ENCODE peak calls at places on chromosome 18, in four cellular contexts. E, Q, H and J are unnamed samples.

GRCh38 chr18:9513971-9514512 is 38.7 kb downstream of the RALBP1 start:
- DNase-seq in E (no peak), Q (no peak), H (peak), J (no peak)

GRCh38 chr18:62399781-62400308 is 74.7 kb downstream of the TNFRSF11A start:
- DNase-seq in E (no peak), Q (no peak), H (peak), J (peak)

GRCh38 chr18:58216071-58216471 is 172.0 kb downstream of the NEDD4L start:
- DNase-seq in E (no peak), Q (no peak), H (no peak), J (no peak)

GRCh38 chr18:5052491-5052890 is 144.6 kb downstream of the AKAIN1 start:
- DNase-seq in E (no peak), Q (no peak), H (no peak), J (no peak)

GRCh38 chr18:57959278-57959677 is 84.7 kb upstream of the NEDD4L start:
- DNase-seq in E (peak), Q (peak), H (peak), J (no peak)

GRCh38 chr18:48790869-48791635 is 159.7 kb downstream of the SMAD7 start:
- DNase-seq in E (no peak), Q (peak), H (no peak), J (no peak)

GRCh38 chr18:31321719-31322118 is 3.8 kb downstream of the DSG1 start:
- DNase-seq in E (no peak), Q (peak), H (no peak), J (no peak)

GRCh38 chr18:63828120-63828519 is 52.9 kb downstream of the SERPINB7 start:
- DNase-seq in E (no peak), Q (no peak), H (no peak), J (no peak)

GRCh38 chr18:7789853-7790552 is 222.9 kb downstream of the PTPRM start:
- DNase-seq in E (peak), Q (no peak), H (peak), J (peak)

GRCh38 chr18:8938817-8939216 is 163.7 kb upstream of the NDUFV2 start:
- DNase-seq in E (no peak), Q (no peak), H (no peak), J (no peak)

GRCh38 chr18:1585881-1586488 is 681.3 kb downstream of the ADCYAP1 start:
- DNase-seq in E (peak), Q (no peak), H (peak), J (no peak)

GRCh38 chr18:59649575-59649974 is 47.6 kb downstream of the CCBE1 start:
- DNase-seq in E (no peak), Q (no peak), H (peak), J (no peak)

GRCh38 chr18:59646946-59647307 is 50.3 kb downstream of the CCBE1 start:
- DNase-seq in E (no peak), Q (no peak), H (no peak), J (no peak)

GRCh38 chr18:59650266-59650820 is 46.9 kb downstream of the CCBE1 start:
- DNase-seq in E (no peak), Q (no peak), H (peak), J (no peak)

GRCh38 chr18:59643740-59644139 is 53.5 kb downstream of the CCBE1 start:
- DNase-seq in E (no peak), Q (no peak), H (no peak), J (no peak)

GRCh38 chr18:59646228-59646945 is 50.8 kb downstream of the CCBE1 start:
- DNase-seq in E (no peak), Q (no peak), H (no peak), J (no peak)
- TF ChIP-seq CTCF in E (peak), Q (no peak), H (peak), J (no peak)

DNA sequence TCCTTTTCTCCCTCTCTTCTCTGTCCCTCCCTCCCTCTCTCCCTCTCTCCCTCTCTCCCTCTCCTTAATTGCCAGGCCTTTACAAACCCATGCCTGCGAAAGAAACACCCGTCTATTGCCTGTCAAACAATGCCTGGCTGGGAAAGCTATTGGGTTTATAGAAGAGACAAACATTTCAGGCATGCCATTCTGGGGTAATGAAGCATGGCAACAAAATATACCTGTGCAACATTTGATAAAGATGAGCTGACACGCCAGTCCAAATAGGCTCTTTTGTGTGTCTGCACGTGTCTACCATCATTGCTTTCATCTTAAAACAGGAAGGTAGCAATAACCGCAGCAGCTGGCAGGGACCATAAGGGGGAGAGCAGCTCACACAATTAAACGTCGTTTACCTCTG is 282.1 kb downstream of the ZNF516 start:
- DNase-seq in E (no peak), Q (no peak), H (no peak), J (no peak)
- H3K4me3 ChIP-seq in E (no peak), Q (no peak), H (no peak), J (no peak)

GRCh38 chr18:23584019-23584970 is 2.0 kb downstream of the NPC1 start:
- DNase-seq in E (no peak), Q (no peak), H (no peak), J (no peak)

GRCh38 chr18:23585007-23585871 is 1.1 kb downstream of the NPC1 start:
- DNase-seq in E (no peak), Q (peak), H (peak), J (no peak)

GRCh38 chr18:23585897-23586248 is 433 bp downstream of the NPC1 start:
- DNase-seq in E (no peak), Q (no peak), H (no peak), J (no peak)

GRCh38 chr18:23587220-23587642 is 925 bp upstream of the NPC1 start:
- DNase-seq in E (no peak), Q (no peak), H (no peak), J (no peak)

GRCh38 chr18:23586249-23587196 is at the start of gene NPC1:
- DNase-seq in E (peak), Q (peak), H (peak), J (peak)
- TF ChIP-seq CTCF in E (peak), Q (peak), H (peak), J (peak)

GRCh38 chr18:10526211-10526949 is 553 bp downstream of the NAPG start:
- DNase-seq in E (no peak), Q (peak), H (peak), J (no peak)

GRCh38 chr18:10523544-10523943 is 2.3 kb upstream of the NAPG start:
- DNase-seq in E (no peak), Q (no peak), H (no peak), J (no peak)

GRCh38 chr18:10522574-10522973 is 3.3 kb upstream of the NAPG start:
- DNase-seq in E (no peak), Q (no peak), H (no peak), J (no peak)

GRCh38 chr18:10525563-10526210 is at the start of gene NAPG:
- DNase-seq in E (peak), Q (peak), H (peak), J (peak)

DNA sequence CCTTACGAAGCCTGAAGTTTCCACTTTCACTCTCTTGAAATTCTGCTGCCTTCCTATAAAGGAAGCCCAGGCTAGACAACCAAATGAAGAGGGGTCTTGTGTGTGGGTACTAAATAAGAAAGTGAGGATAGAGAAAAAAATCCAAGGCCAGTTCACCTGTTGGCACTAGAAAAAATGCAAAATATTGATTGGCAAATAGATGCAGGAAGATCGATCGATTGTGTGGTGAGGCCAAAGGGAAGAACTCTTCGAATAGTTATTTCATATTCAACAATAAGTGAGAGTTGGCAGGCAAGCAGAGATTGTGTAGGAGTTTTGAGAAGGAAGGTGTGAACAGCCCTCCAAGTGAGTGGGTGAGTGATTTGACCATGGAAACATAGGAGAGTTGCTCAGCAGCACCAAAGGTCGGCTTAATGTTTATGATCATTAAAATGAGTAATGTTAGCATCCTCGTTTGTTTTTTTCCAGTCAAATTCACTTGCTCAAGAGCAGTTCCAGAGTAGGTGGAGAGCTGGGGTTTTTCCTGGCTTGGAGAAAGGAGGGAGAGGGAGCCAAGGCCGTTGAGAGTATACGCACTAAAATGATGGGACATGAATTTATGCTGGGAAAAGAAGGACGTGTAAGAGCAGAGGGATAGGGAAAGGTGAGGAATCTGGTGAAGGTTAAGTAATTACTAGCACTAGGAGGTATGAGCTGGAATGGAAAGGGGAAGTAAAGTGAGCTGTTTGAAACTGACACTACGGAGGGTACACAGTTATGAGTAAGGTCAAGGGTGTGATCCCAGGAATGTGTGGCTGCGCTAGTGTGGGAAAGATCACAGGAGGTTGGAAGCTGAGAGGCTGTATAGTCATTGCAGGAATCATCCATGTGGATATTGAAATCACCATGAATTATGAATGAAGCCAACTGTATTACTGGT is 1.1 kb upstream of the NAPG start:
- DNase-seq in E (no peak), Q (no peak), H (peak), J (no peak)
- H3K4me3 ChIP-seq in E (peak), Q (peak), H (no peak), J (peak)

DNA sequence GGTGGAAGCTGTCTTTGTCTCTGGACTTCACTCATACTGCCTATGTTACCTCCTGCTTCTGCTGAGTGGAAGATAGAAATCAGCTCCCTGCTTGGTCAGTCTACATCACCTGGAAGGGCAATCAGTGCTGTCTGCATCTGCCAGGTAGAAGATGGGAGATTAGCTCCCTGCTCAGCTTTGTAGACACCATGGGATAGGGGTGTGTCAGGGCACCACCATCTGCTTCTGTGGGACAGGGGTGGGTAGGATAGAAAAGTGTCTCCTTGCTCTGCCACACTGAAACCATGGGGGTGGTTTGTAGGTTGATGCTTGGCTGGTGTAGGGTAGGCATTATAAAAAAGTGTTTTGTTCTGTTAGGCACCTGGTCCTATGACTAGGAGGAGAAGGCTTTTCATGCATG is 34.1 kb downstream of the STARD6 start:
- DNase-seq in E (no peak), Q (no peak), H (no peak), J (no peak)
- TF ChIP-seq CTCF in E (no peak), Q (no peak), H (no peak), J (no peak)

GRCh38 chr18:75124551-75124950 is 84.4 kb downstream of the PTGR3 start:
- DNase-seq in E (no peak), Q (peak), H (no peak), J (no peak)

GRCh38 chr18:75127143-75128021 is 81.6 kb downstream of the PTGR3 start:
- DNase-seq in E (no peak), Q (peak), H (no peak), J (no peak)

GRCh38 chr18:75124967-75125358 is 84.0 kb downstream of the PTGR3 start:
- DNase-seq in E (no peak), Q (peak), H (no peak), J (no peak)

GRCh38 chr18:75128051-75128605 is 80.8 kb downstream of the PTGR3 start:
- DNase-seq in E (no peak), Q (peak), H (no peak), J (no peak)

DNA sequence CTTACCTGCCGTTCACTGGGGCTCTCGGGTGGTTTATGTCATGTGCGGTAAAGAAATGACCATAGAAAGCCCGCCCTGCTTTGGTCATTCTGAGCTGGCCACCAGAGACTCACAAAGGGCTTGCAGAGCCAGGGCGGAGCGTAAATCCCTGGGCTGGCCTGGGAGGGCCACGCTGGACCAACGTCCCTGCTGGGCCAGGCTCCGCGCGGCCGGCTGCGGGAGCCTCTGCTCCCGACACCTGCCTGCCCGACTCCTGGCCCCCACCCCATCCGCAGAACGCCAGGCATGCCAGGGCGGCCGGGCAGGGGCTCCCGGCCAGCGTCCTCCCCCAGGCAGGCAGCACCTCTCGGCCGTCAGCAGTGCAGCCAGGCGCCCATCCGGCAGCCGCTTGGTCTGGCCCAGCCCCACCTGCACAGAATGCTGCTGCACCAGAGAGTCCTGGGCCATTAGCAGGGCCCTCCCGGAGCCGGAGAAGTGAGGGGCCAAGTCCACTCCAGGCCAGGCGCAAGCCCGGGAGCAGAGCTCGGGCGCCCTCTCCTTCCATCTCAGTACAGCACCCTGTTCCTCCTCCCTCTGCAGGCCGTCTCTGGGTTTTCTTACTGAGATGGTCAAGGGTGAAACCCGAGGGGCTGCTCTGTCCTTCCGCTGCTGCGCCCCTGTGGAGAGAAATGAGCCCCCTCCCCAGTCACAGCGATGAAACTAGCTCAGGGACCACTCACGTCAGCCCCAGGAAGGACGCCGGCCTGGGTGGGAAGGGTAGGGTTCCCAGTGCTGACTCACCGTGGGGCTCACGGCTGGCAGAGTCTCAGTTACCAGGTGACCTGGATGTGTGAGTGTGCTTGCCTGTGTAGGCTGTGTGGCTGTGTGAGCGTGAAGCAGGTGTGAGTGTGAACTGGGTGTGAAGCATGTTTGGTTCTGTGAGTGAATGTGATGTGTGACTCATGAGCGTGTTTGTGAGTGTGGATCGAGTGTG is 83.3 kb downstream of the PTGR3 start:
- DNase-seq in E (no peak), Q (peak), H (no peak), J (no peak)
- H3K4me3 ChIP-seq in E (no peak), Q (no peak), H (peak), J (no peak)

GRCh38 chr18:14976736-14977430 is 228.9 kb downstream of the ANKRD30B start:
- DNase-seq in E (no peak), Q (no peak), H (peak), J (no peak)
- TF ChIP-seq CTCF in E (no peak), Q (no peak), H (no peak), J (no peak)